ENCODE peak calls at places on chromosomes 1 and 21, in seven cellular contexts. E, A, D, U, M, R and Y are unnamed samples.

GRCh38 chr1:173489149-173489600 is 12.0 kb downstream of the PRDX6 start:
- DNase-seq in E (no peak), A (no peak), R (peak), D (no peak), U (peak), M (no peak), Y (no peak)

GRCh38 chr1:211259596-211260126 is 495 bp downstream of the RCOR3 start:
- DNase-seq in A (peak), U (no peak), M (no peak), R (peak), E (peak), D (peak), Y (peak)

GRCh38 chr21:25934771-25935224 is 200.0 kb downstream of the GABPA start:
- DNase-seq in A (no peak), M (no peak), R (peak), E (peak), U (no peak), D (peak), Y (no peak)

GRCh38 chr21:44405948-44406872 is 49.1 kb upstream of the LRRC3 start:
- DNase-seq in D (no peak), R (peak), A (no peak), E (no peak), U (peak), M (no peak), Y (no peak)

GRCh38 chr1:106360252-106360651 is 696.2 kb upstream of the PRMT6 start:
- DNase-seq in E (no peak), R (peak), M (no peak), D (no peak), A (no peak), U (no peak), Y (no peak)

GRCh38 chr21:41899431-41900202 is 20.5 kb upstream of the PRDM15 start:
- DNase-seq in D (no peak), A (no peak), M (no peak), U (no peak), E (no peak), R (no peak), Y (peak)

GRCh38 chr1:158008630-158009029 is 15.2 kb downstream of the KIRREL1 start:
- DNase-seq in R (no peak), E (no peak), M (no peak), A (no peak), U (no peak), D (no peak), Y (no peak)

GRCh38 chr1:34736711-34737110 is 18.1 kb upstream of the GJB5 start:
- DNase-seq in A (no peak), U (no peak), M (no peak), E (no peak), R (no peak), D (no peak), Y (no peak)

GRCh38 chr1:236836157-236836556 is 41.1 kb downstream of the MTR start:
- DNase-seq in A (no peak), R (peak), D (no peak), M (no peak), E (no peak), U (no peak), Y (no peak)

GRCh38 chr1:204706838-204707509 is 21.4 kb upstream of the LRRN2 start:
- DNase-seq in R (no peak), A (no peak), U (peak), D (no peak), M (no peak), E (no peak), Y (no peak)

GRCh38 chr21:42414928-42415769 is 11.4 kb downstream of the UBASH3A start:
- DNase-seq in R (peak), U (no peak), A (peak), M (no peak), D (peak), E (no peak), Y (peak)

GRCh38 chr1:22922640-22923039 is 50.0 kb downstream of the LACTBL1 start:
- DNase-seq in D (no peak), R (no peak), U (no peak), M (no peak), A (no peak), E (no peak), Y (no peak)

GRCh38 chr1:56414728-56415224 is 164.6 kb downstream of the PLPP3 start:
- DNase-seq in A (no peak), E (no peak), D (peak), M (no peak), R (no peak), U (no peak), Y (no peak)

GRCh38 chr1:84260852-84261518 is 40.5 kb upstream of the SAMD13 start:
- DNase-seq in R (no peak), D (no peak), A (no peak), U (no peak), E (no peak), M (no peak), Y (no peak)

GRCh38 chr1:62295921-62296451 is 23.2 kb downstream of the KANK4 start:
- DNase-seq in D (no peak), A (no peak), E (no peak), R (peak), M (no peak), U (no peak), Y (no peak)

GRCh38 chr1:153774780-153775431 is at the start of gene SLC27A3:
- DNase-seq in U (peak), A (no peak), D (no peak), M (no peak), R (peak), E (peak), Y (peak)

GRCh38 chr1:77370588-77371306 is 88.9 kb downstream of the AK5 start:
- DNase-seq in E (no peak), R (peak), M (no peak), A (no peak), D (no peak), U (no peak), Y (no peak)

GRCh38 chr1:30376054-30376453 is 347.3 kb downstream of the MATN1 start:
- DNase-seq in E (no peak), D (no peak), A (no peak), R (no peak), U (no peak), M (peak), Y (no peak)

GRCh38 chr1:172380441-172381244 is 39.8 kb upstream of the C1orf105 start:
- DNase-seq in E (no peak), U (no peak), R (no peak), M (no peak), D (no peak), A (no peak), Y (peak)

GRCh38 chr1:109513110-109513702 is 3.7 kb upstream of the AMIGO1 start:
- DNase-seq in A (no peak), M (no peak), U (no peak), E (no peak), D (no peak), R (no peak), Y (no peak)

GRCh38 chr1:10733967-10734366 is 62.5 kb downstream of the CASZ1 start:
- DNase-seq in M (no peak), D (no peak), A (no peak), R (no peak), E (no peak), U (no peak), Y (peak)

GRCh38 chr1:169138866-169139670 is 32.6 kb downstream of the ATP1B1 start:
- DNase-seq in U (no peak), E (no peak), A (no peak), D (no peak), R (no peak), M (no peak), Y (peak)

GRCh38 chr1:202998836-202999750 is 8.1 kb upstream of the TMEM183A start:
- DNase-seq in M (peak), D (peak), A (peak), E (peak), R (peak), U (peak), Y (peak)

GRCh38 chr1:232833966-232834535 is 28.8 kb downstream of the MAP10 start:
- DNase-seq in D (no peak), U (no peak), A (no peak), R (no peak), E (no peak), M (no peak), Y (no peak)

GRCh38 chr1:45299981-45300668 is 26.6 kb upstream of the HPDL start:
- DNase-seq in M (peak), A (no peak), U (peak), D (peak), E (peak), R (peak), Y (peak)

GRCh38 chr21:37367301-37367757 is 756 bp downstream of the DYRK1A start:
- DNase-seq in R (peak), U (no peak), E (no peak), M (no peak), A (peak), D (no peak), Y (peak)

GRCh38 chr21:35249636-35250035 is 200.5 kb upstream of the RUNX1 start:
- DNase-seq in U (no peak), A (no peak), R (no peak), M (no peak), E (no peak), D (no peak), Y (no peak)

GRCh38 chr1:220300442-220301121 is 28.3 kb upstream of the RAB3GAP2 start:
- DNase-seq in E (peak), A (no peak), D (no peak), R (peak), U (peak), M (peak), Y (no peak)

GRCh38 chr1:201153474-201154388 is 543 bp downstream of the TMEM9 start:
- DNase-seq in E (no peak), D (peak), U (no peak), A (no peak), M (no peak), R (no peak), Y (peak)

GRCh38 chr1:168939131-168939946 is 167.2 kb upstream of the ATP1B1 start:
- DNase-seq in D (no peak), R (no peak), U (no peak), E (no peak), M (no peak), A (no peak), Y (no peak)

GRCh38 chr21:45588861-45589491 is 46.7 kb upstream of the SLC19A1 start:
- DNase-seq in M (no peak), R (no peak), E (no peak), D (no peak), A (no peak), U (no peak), Y (no peak)
- TF ChIP-seq CTCF in M (no peak), R (no peak), E (no peak), D (no peak), A (no peak), U (no peak), Y (no peak)

GRCh38 chr21:30233228-30233627 is 17.3 kb upstream of the CLDN8 start:
- DNase-seq in A (no peak), E (no peak), R (no peak), D (no peak), U (no peak), M (no peak), Y (no peak)
- TF ChIP-seq CTCF in A (no peak), E (no peak), R (no peak), D (no peak), U (no peak), M (no peak), Y (no peak)

DNA sequence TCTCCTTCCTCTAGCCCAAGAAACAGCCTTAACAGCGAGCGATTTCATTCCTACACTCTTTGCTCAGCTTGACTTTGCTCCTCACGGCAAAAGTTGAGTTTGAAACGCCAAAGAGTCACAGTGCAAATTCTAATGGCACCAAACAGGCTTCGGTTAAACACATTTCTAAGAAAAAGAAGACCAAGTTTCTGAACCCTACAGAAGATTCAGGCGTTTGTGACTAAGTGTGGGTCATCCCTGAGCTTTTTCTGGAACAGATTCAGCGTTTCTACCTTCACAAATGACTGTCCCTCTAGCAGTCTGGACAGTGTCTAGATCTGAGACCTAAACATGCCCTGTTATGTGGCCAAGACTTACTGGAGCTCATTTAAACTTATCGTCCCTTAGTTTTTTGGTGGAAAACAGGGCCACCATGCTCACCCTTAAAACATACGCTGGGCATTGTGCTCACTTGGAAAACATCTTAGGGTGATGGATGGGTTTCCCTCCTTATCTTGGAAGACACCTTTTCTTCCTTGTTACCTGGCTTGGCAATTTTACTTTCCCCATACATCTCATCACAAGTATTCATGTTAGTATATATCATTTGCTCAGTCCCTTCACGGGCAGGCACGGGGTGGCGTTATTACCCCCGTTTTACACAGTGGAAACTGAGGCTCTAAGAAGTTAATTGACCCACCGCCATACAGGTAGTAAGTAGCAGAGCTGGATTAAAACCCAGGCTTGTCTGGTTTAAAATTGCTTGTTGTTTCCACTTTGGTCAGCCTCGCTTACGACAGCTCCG is 1.0 kb downstream of the C1orf198 start:
- DNase-seq in D (no peak), U (no peak), M (no peak), E (no peak), A (no peak), R (peak), Y (no peak)
- TF ChIP-seq CTCF in D (no peak), U (no peak), M (no peak), E (no peak), A (no peak), R (no peak), Y (no peak)

GRCh38 chr1:17919525-17920439 is 164.6 kb downstream of the ACTL8 start:
- DNase-seq in R (peak), U (peak), E (no peak), M (peak), A (no peak), D (peak), Y (peak)
- TF ChIP-seq CTCF in R (no peak), U (peak), E (no peak), M (no peak), A (no peak), D (peak), Y (no peak)